ENCODE peak calls at places on chromosomes 12 and 14, in eight cellular contexts. One of them, this sample, is unnamed.

GRCh38 chr14:56351861-56352260 is 227.7 kb upstream of the TMEM260 start:
- DNase-seq in OCI-LY7: no peak
- DNase-seq in fibroblast of the aortic adventitia: peak
- DNase-seq in NCI-H1417 treated with DMSO at 0.1 percent for 48 hours: no peak
- DNase-seq in stimulated activated CD4-positive, alpha-beta T cell treated with anti-CD3 and anti-CD28 coated beads, Interleukin-4, amount 100 ng/mL, for 24 hours: no peak
- DNase-seq in NCI-H2081: no peak
- DNase-seq in AG09309: peak
- DNase-seq in SK-N-DZ: no peak
- DNase-seq in this sample: peak

GRCh38 chr14:77301103-77301502 is 19.6 kb downstream of the POMT2 start:
- DNase-seq in OCI-LY7: peak
- DNase-seq in fibroblast of the aortic adventitia: peak
- DNase-seq in NCI-H1417 treated with DMSO at 0.1 percent for 48 hours: no peak
- DNase-seq in stimulated activated CD4-positive, alpha-beta T cell treated with anti-CD3 and anti-CD28 coated beads, Interleukin-4, amount 100 ng/mL, for 24 hours: peak
- DNase-seq in NCI-H2081: peak
- DNase-seq in AG09309: peak
- DNase-seq in SK-N-DZ: peak
- DNase-seq in this sample: peak

GRCh38 chr14:64880382-64881121 is 845 bp upstream of the SPTB start:
- DNase-seq in OCI-LY7: no peak
- DNase-seq in fibroblast of the aortic adventitia: no peak
- DNase-seq in NCI-H1417 treated with DMSO at 0.1 percent for 48 hours: no peak
- DNase-seq in stimulated activated CD4-positive, alpha-beta T cell treated with anti-CD3 and anti-CD28 coated beads, Interleukin-4, amount 100 ng/mL, for 24 hours: peak
- DNase-seq in NCI-H2081: peak
- DNase-seq in AG09309: no peak
- DNase-seq in SK-N-DZ: no peak
- DNase-seq in this sample: peak

GRCh38 chr12:92000587-92000986 is 145.1 kb downstream of the BTG1 start:
- DNase-seq in OCI-LY7: no peak
- DNase-seq in fibroblast of the aortic adventitia: no peak
- DNase-seq in NCI-H1417 treated with DMSO at 0.1 percent for 48 hours: no peak
- DNase-seq in stimulated activated CD4-positive, alpha-beta T cell treated with anti-CD3 and anti-CD28 coated beads, Interleukin-4, amount 100 ng/mL, for 24 hours: no peak
- DNase-seq in NCI-H2081: no peak
- DNase-seq in AG09309: no peak
- DNase-seq in SK-N-DZ: no peak
- DNase-seq in this sample: no peak

GRCh38 chr14:93965287-93965821 is 11.0 kb downstream of the ASB2 start:
- DNase-seq in OCI-LY7: no peak
- DNase-seq in fibroblast of the aortic adventitia: peak
- DNase-seq in NCI-H1417 treated with DMSO at 0.1 percent for 48 hours: no peak
- DNase-seq in stimulated activated CD4-positive, alpha-beta T cell treated with anti-CD3 and anti-CD28 coated beads, Interleukin-4, amount 100 ng/mL, for 24 hours: no peak
- DNase-seq in NCI-H2081: no peak
- DNase-seq in AG09309: peak
- DNase-seq in SK-N-DZ: no peak
- DNase-seq in this sample: peak

GRCh38 chr14:69398818-69399210 is 322 bp downstream of the SLC39A9 start:
- DNase-seq in OCI-LY7: no peak
- DNase-seq in fibroblast of the aortic adventitia: no peak
- DNase-seq in NCI-H1417 treated with DMSO at 0.1 percent for 48 hours: no peak
- DNase-seq in stimulated activated CD4-positive, alpha-beta T cell treated with anti-CD3 and anti-CD28 coated beads, Interleukin-4, amount 100 ng/mL, for 24 hours: no peak
- DNase-seq in NCI-H2081: no peak
- DNase-seq in AG09309: no peak
- DNase-seq in SK-N-DZ: no peak
- DNase-seq in this sample: no peak

GRCh38 chr14:87869619-87870583 is 123.1 kb downstream of the GALC start:
- DNase-seq in OCI-LY7: no peak
- DNase-seq in fibroblast of the aortic adventitia: peak
- DNase-seq in NCI-H1417 treated with DMSO at 0.1 percent for 48 hours: no peak
- DNase-seq in stimulated activated CD4-positive, alpha-beta T cell treated with anti-CD3 and anti-CD28 coated beads, Interleukin-4, amount 100 ng/mL, for 24 hours: no peak
- DNase-seq in NCI-H2081: no peak
- DNase-seq in AG09309: peak
- DNase-seq in SK-N-DZ: no peak
- DNase-seq in this sample: peak

GRCh38 chr14:80974338-80975078 is 19.1 kb downstream of the TSHR start:
- DNase-seq in OCI-LY7: no peak
- DNase-seq in fibroblast of the aortic adventitia: peak
- DNase-seq in NCI-H1417 treated with DMSO at 0.1 percent for 48 hours: no peak
- DNase-seq in stimulated activated CD4-positive, alpha-beta T cell treated with anti-CD3 and anti-CD28 coated beads, Interleukin-4, amount 100 ng/mL, for 24 hours: no peak
- DNase-seq in NCI-H2081: peak
- DNase-seq in AG09309: peak
- DNase-seq in SK-N-DZ: no peak
- DNase-seq in this sample: no peak

GRCh38 chr12:70576341-70577282 is 60.6 kb downstream of the PTPRB start:
- DNase-seq in OCI-LY7: peak
- DNase-seq in fibroblast of the aortic adventitia: peak
- DNase-seq in NCI-H1417 treated with DMSO at 0.1 percent for 48 hours: peak
- DNase-seq in stimulated activated CD4-positive, alpha-beta T cell treated with anti-CD3 and anti-CD28 coated beads, Interleukin-4, amount 100 ng/mL, for 24 hours: peak
- DNase-seq in NCI-H2081: peak
- DNase-seq in AG09309: peak
- DNase-seq in SK-N-DZ: peak
- DNase-seq in this sample: peak

GRCh38 chr12:93378373-93379310 is 917 bp downstream of the NUDT4 start:
- DNase-seq in OCI-LY7: peak
- DNase-seq in fibroblast of the aortic adventitia: peak
- DNase-seq in NCI-H1417 treated with DMSO at 0.1 percent for 48 hours: no peak
- DNase-seq in stimulated activated CD4-positive, alpha-beta T cell treated with anti-CD3 and anti-CD28 coated beads, Interleukin-4, amount 100 ng/mL, for 24 hours: peak
- DNase-seq in NCI-H2081: peak
- DNase-seq in AG09309: peak
- DNase-seq in SK-N-DZ: peak
- DNase-seq in this sample: peak

GRCh38 chr12:119229837-119230236 is 51.1 kb downstream of the HSPB8 start:
- DNase-seq in OCI-LY7: peak
- DNase-seq in fibroblast of the aortic adventitia: peak
- DNase-seq in NCI-H1417 treated with DMSO at 0.1 percent for 48 hours: no peak
- DNase-seq in stimulated activated CD4-positive, alpha-beta T cell treated with anti-CD3 and anti-CD28 coated beads, Interleukin-4, amount 100 ng/mL, for 24 hours: no peak
- DNase-seq in NCI-H2081: no peak
- DNase-seq in AG09309: no peak
- DNase-seq in SK-N-DZ: peak
- DNase-seq in this sample: peak

GRCh38 chr12:115320451-115320850 is 636.5 kb upstream of the TBX3 start:
- DNase-seq in OCI-LY7: no peak
- DNase-seq in fibroblast of the aortic adventitia: no peak
- DNase-seq in NCI-H1417 treated with DMSO at 0.1 percent for 48 hours: no peak
- DNase-seq in stimulated activated CD4-positive, alpha-beta T cell treated with anti-CD3 and anti-CD28 coated beads, Interleukin-4, amount 100 ng/mL, for 24 hours: no peak
- DNase-seq in NCI-H2081: no peak
- DNase-seq in AG09309: no peak
- DNase-seq in SK-N-DZ: peak
- DNase-seq in this sample: no peak

This sample was measured in HT1080.